ENCODE peak calls at places on chromosomes 2 and 18, in eight cellular contexts. One of them, this sample, is unnamed.

GRCh38 chr2:20576598-20577115 is 74.2 kb downstream of the HS1BP3 start:
- DNase-seq in activated CD8-positive, alpha-beta memory T cell treated with anti-CD3 and anti-CD28 coated beads for 24 hours: peak
- DNase-seq in activated naive CD4-positive, alpha-beta T cell treated with anti-CD3 and anti-CD28 coated beads, Interleukin-2, amount 10 ng/mL, durations not matched to agents 7 days and 5 days: peak
- DNase-seq in kidney epithelial cell: no peak
- DNase-seq in epithelial cell of esophagus: no peak
- DNase-seq in HepG2: no peak
- DNase-seq in HuH-7: no peak
- DNase-seq in HCT116: no peak
- DNase-seq in this sample: no peak

GRCh38 chr2:65026640-65027464 is 29.4 kb upstream of the CEP68 start:
- DNase-seq in activated CD8-positive, alpha-beta memory T cell treated with anti-CD3 and anti-CD28 coated beads for 24 hours: no peak
- DNase-seq in epithelial cell of esophagus: no peak
- DNase-seq in HuH-7: no peak
- DNase-seq in HepG2: no peak
- DNase-seq in HCT116: no peak
- DNase-seq in activated naive CD4-positive, alpha-beta T cell treated with anti-CD3 and anti-CD28 coated beads, Interleukin-2, amount 10 ng/mL, durations not matched to agents 7 days and 5 days: no peak
- DNase-seq in kidney epithelial cell: no peak
- DNase-seq in this sample: no peak

GRCh38 chr18:8982416-8983183 is 119.9 kb upstream of the NDUFV2 start:
- DNase-seq in HCT116: peak
- DNase-seq in HepG2: peak
- DNase-seq in activated CD8-positive, alpha-beta memory T cell treated with anti-CD3 and anti-CD28 coated beads for 24 hours: no peak
- DNase-seq in kidney epithelial cell: peak
- DNase-seq in HuH-7: peak
- DNase-seq in activated naive CD4-positive, alpha-beta T cell treated with anti-CD3 and anti-CD28 coated beads, Interleukin-2, amount 10 ng/mL, durations not matched to agents 7 days and 5 days: peak
- DNase-seq in epithelial cell of esophagus: peak
- DNase-seq in this sample: no peak

GRCh38 chr2:19859565-19859964 is 42.2 kb downstream of the TTC32 start:
- DNase-seq in HCT116: no peak
- DNase-seq in activated CD8-positive, alpha-beta memory T cell treated with anti-CD3 and anti-CD28 coated beads for 24 hours: no peak
- DNase-seq in kidney epithelial cell: no peak
- DNase-seq in HepG2: no peak
- DNase-seq in activated naive CD4-positive, alpha-beta T cell treated with anti-CD3 and anti-CD28 coated beads, Interleukin-2, amount 10 ng/mL, durations not matched to agents 7 days and 5 days: no peak
- DNase-seq in epithelial cell of esophagus: no peak
- DNase-seq in HuH-7: no peak
- DNase-seq in this sample: no peak

GRCh38 chr2:8310557-8311455 is 371.1 kb upstream of the ID2 start:
- DNase-seq in activated CD8-positive, alpha-beta memory T cell treated with anti-CD3 and anti-CD28 coated beads for 24 hours: peak
- DNase-seq in activated naive CD4-positive, alpha-beta T cell treated with anti-CD3 and anti-CD28 coated beads, Interleukin-2, amount 10 ng/mL, durations not matched to agents 7 days and 5 days: peak
- DNase-seq in kidney epithelial cell: no peak
- DNase-seq in HuH-7: no peak
- DNase-seq in epithelial cell of esophagus: no peak
- DNase-seq in HCT116: no peak
- DNase-seq in HepG2: no peak
- DNase-seq in this sample: no peak

GRCh38 chr2:28649481-28650260 is 102.0 kb upstream of the PPP1CB start:
- DNase-seq in epithelial cell of esophagus: peak
- DNase-seq in HCT116: peak
- DNase-seq in activated naive CD4-positive, alpha-beta T cell treated with anti-CD3 and anti-CD28 coated beads, Interleukin-2, amount 10 ng/mL, durations not matched to agents 7 days and 5 days: no peak
- DNase-seq in HepG2: peak
- DNase-seq in activated CD8-positive, alpha-beta memory T cell treated with anti-CD3 and anti-CD28 coated beads for 24 hours: peak
- DNase-seq in HuH-7: no peak
- DNase-seq in kidney epithelial cell: no peak
- DNase-seq in this sample: no peak

GRCh38 chr18:35502062-35502461 is 4.3 kb upstream of the INO80C start:
- DNase-seq in HepG2: no peak
- DNase-seq in kidney epithelial cell: no peak
- DNase-seq in HuH-7: no peak
- DNase-seq in activated CD8-positive, alpha-beta memory T cell treated with anti-CD3 and anti-CD28 coated beads for 24 hours: no peak
- DNase-seq in HCT116: no peak
- DNase-seq in epithelial cell of esophagus: peak
- DNase-seq in activated naive CD4-positive, alpha-beta T cell treated with anti-CD3 and anti-CD28 coated beads, Interleukin-2, amount 10 ng/mL, durations not matched to agents 7 days and 5 days: no peak
- DNase-seq in this sample: no peak

GRCh38 chr2:162967137-162967536 is 128.6 kb upstream of the KCNH7 start:
- DNase-seq in HepG2: no peak
- DNase-seq in HuH-7: no peak
- DNase-seq in epithelial cell of esophagus: peak
- DNase-seq in activated CD8-positive, alpha-beta memory T cell treated with anti-CD3 and anti-CD28 coated beads for 24 hours: no peak
- DNase-seq in HCT116: no peak
- DNase-seq in kidney epithelial cell: no peak
- DNase-seq in activated naive CD4-positive, alpha-beta T cell treated with anti-CD3 and anti-CD28 coated beads, Interleukin-2, amount 10 ng/mL, durations not matched to agents 7 days and 5 days: no peak
- DNase-seq in this sample: no peak

GRCh38 chr2:239531456-239532304 is 130.9 kb upstream of the HDAC4 start:
- DNase-seq in HCT116: no peak
- DNase-seq in activated CD8-positive, alpha-beta memory T cell treated with anti-CD3 and anti-CD28 coated beads for 24 hours: no peak
- DNase-seq in HepG2: no peak
- DNase-seq in activated naive CD4-positive, alpha-beta T cell treated with anti-CD3 and anti-CD28 coated beads, Interleukin-2, amount 10 ng/mL, durations not matched to agents 7 days and 5 days: no peak
- DNase-seq in kidney epithelial cell: no peak
- DNase-seq in HuH-7: no peak
- DNase-seq in epithelial cell of esophagus: no peak
- DNase-seq in this sample: no peak

GRCh38 chr2:105114551-105114950 is 76.7 kb downstream of the MRPS9 start:
- DNase-seq in activated naive CD4-positive, alpha-beta T cell treated with anti-CD3 and anti-CD28 coated beads, Interleukin-2, amount 10 ng/mL, durations not matched to agents 7 days and 5 days: no peak
- DNase-seq in HCT116: peak
- DNase-seq in HuH-7: peak
- DNase-seq in kidney epithelial cell: peak
- DNase-seq in epithelial cell of esophagus: peak
- DNase-seq in HepG2: peak
- DNase-seq in activated CD8-positive, alpha-beta memory T cell treated with anti-CD3 and anti-CD28 coated beads for 24 hours: no peak
- DNase-seq in this sample: no peak

GRCh38 chr18:48893559-48894265 is 57.1 kb downstream of the SMAD7 start:
- DNase-seq in HepG2: peak
- DNase-seq in kidney epithelial cell: no peak
- DNase-seq in HuH-7: no peak
- DNase-seq in HCT116: no peak
- DNase-seq in epithelial cell of esophagus: no peak
- DNase-seq in activated CD8-positive, alpha-beta memory T cell treated with anti-CD3 and anti-CD28 coated beads for 24 hours: no peak
- DNase-seq in activated naive CD4-positive, alpha-beta T cell treated with anti-CD3 and anti-CD28 coated beads, Interleukin-2, amount 10 ng/mL, durations not matched to agents 7 days and 5 days: no peak
- DNase-seq in this sample: no peak

GRCh38 chr2:233153146-233153798 is 93.1 kb downstream of the INPP5D start:
- DNase-seq in kidney epithelial cell: no peak
- DNase-seq in activated naive CD4-positive, alpha-beta T cell treated with anti-CD3 and anti-CD28 coated beads, Interleukin-2, amount 10 ng/mL, durations not matched to agents 7 days and 5 days: no peak
- DNase-seq in HuH-7: no peak
- DNase-seq in activated CD8-positive, alpha-beta memory T cell treated with anti-CD3 and anti-CD28 coated beads for 24 hours: no peak
- DNase-seq in HepG2: no peak
- DNase-seq in HCT116: no peak
- DNase-seq in epithelial cell of esophagus: no peak
- DNase-seq in this sample: no peak

GRCh38 chr2:184906709-184907108 is 308.4 kb downstream of the ZNF804A start:
- DNase-seq in activated CD8-positive, alpha-beta memory T cell treated with anti-CD3 and anti-CD28 coated beads for 24 hours: no peak
- DNase-seq in kidney epithelial cell: no peak
- DNase-seq in HCT116: no peak
- DNase-seq in epithelial cell of esophagus: no peak
- DNase-seq in HepG2: no peak
- DNase-seq in activated naive CD4-positive, alpha-beta T cell treated with anti-CD3 and anti-CD28 coated beads, Interleukin-2, amount 10 ng/mL, durations not matched to agents 7 days and 5 days: no peak
- DNase-seq in HuH-7: no peak
- DNase-seq in this sample: no peak

GRCh38 chr2:99572380-99572779 is 82.6 kb upstream of the REV1 start:
- DNase-seq in epithelial cell of esophagus: peak
- DNase-seq in activated CD8-positive, alpha-beta memory T cell treated with anti-CD3 and anti-CD28 coated beads for 24 hours: no peak
- DNase-seq in HCT116: no peak
- DNase-seq in HuH-7: no peak
- DNase-seq in HepG2: no peak
- DNase-seq in kidney epithelial cell: no peak
- DNase-seq in activated naive CD4-positive, alpha-beta T cell treated with anti-CD3 and anti-CD28 coated beads, Interleukin-2, amount 10 ng/mL, durations not matched to agents 7 days and 5 days: no peak
- DNase-seq in this sample: no peak

GRCh38 chr2:150060341-150060740 is 427.1 kb downstream of the RND3 start:
- DNase-seq in HepG2: no peak
- DNase-seq in HCT116: no peak
- DNase-seq in HuH-7: no peak
- DNase-seq in activated naive CD4-positive, alpha-beta T cell treated with anti-CD3 and anti-CD28 coated beads, Interleukin-2, amount 10 ng/mL, durations not matched to agents 7 days and 5 days: no peak
- DNase-seq in epithelial cell of esophagus: no peak
- DNase-seq in kidney epithelial cell: no peak
- DNase-seq in activated CD8-positive, alpha-beta memory T cell treated with anti-CD3 and anti-CD28 coated beads for 24 hours: no peak
- DNase-seq in this sample: no peak

GRCh38 chr2:172768406-172768805 is 32.8 kb downstream of the RAPGEF4 start:
- DNase-seq in activated CD8-positive, alpha-beta memory T cell treated with anti-CD3 and anti-CD28 coated beads for 24 hours: no peak
- DNase-seq in HuH-7: no peak
- DNase-seq in HepG2: no peak
- DNase-seq in epithelial cell of esophagus: no peak
- DNase-seq in HCT116: no peak
- DNase-seq in activated naive CD4-positive, alpha-beta T cell treated with anti-CD3 and anti-CD28 coated beads, Interleukin-2, amount 10 ng/mL, durations not matched to agents 7 days and 5 days: no peak
- DNase-seq in kidney epithelial cell: no peak
- DNase-seq in this sample: no peak

GRCh38 chr18:23935804-23936203 is 78.8 kb upstream of the TTC39C start:
- DNase-seq in activated naive CD4-positive, alpha-beta T cell treated with anti-CD3 and anti-CD28 coated beads, Interleukin-2, amount 10 ng/mL, durations not matched to agents 7 days and 5 days: peak
- DNase-seq in activated CD8-positive, alpha-beta memory T cell treated with anti-CD3 and anti-CD28 coated beads for 24 hours: no peak
- DNase-seq in HuH-7: no peak
- DNase-seq in kidney epithelial cell: no peak
- DNase-seq in HepG2: no peak
- DNase-seq in epithelial cell of esophagus: no peak
- DNase-seq in HCT116: no peak
- DNase-seq in this sample: no peak

GRCh38 chr2:2876350-2877042 is 501.1 kb downstream of the EIPR1 start:
- DNase-seq in activated naive CD4-positive, alpha-beta T cell treated with anti-CD3 and anti-CD28 coated beads, Interleukin-2, amount 10 ng/mL, durations not matched to agents 7 days and 5 days: no peak
- DNase-seq in HepG2: no peak
- DNase-seq in epithelial cell of esophagus: no peak
- DNase-seq in HuH-7: no peak
- DNase-seq in kidney epithelial cell: no peak
- DNase-seq in activated CD8-positive, alpha-beta memory T cell treated with anti-CD3 and anti-CD28 coated beads for 24 hours: peak
- DNase-seq in HCT116: no peak
- DNase-seq in this sample: no peak

GRCh38 chr18:78772369-78773302 is 207.0 kb upstream of the SALL3 start:
- DNase-seq in activated CD8-positive, alpha-beta memory T cell treated with anti-CD3 and anti-CD28 coated beads for 24 hours: peak
- DNase-seq in HepG2: no peak
- DNase-seq in kidney epithelial cell: no peak
- DNase-seq in HCT116: no peak
- DNase-seq in activated naive CD4-positive, alpha-beta T cell treated with anti-CD3 and anti-CD28 coated beads, Interleukin-2, amount 10 ng/mL, durations not matched to agents 7 days and 5 days: no peak
- DNase-seq in epithelial cell of esophagus: no peak
- DNase-seq in HuH-7: no peak
- DNase-seq in this sample: no peak

GRCh38 chr2:172438064-172438421 is 10.7 kb downstream of the ITGA6 start:
- DNase-seq in activated CD8-positive, alpha-beta memory T cell treated with anti-CD3 and anti-CD28 coated beads for 24 hours: no peak
- DNase-seq in HepG2: no peak
- DNase-seq in HuH-7: no peak
- DNase-seq in kidney epithelial cell: no peak
- DNase-seq in epithelial cell of esophagus: peak
- DNase-seq in activated naive CD4-positive, alpha-beta T cell treated with anti-CD3 and anti-CD28 coated beads, Interleukin-2, amount 10 ng/mL, durations not matched to agents 7 days and 5 days: peak
- DNase-seq in HCT116: no peak
- DNase-seq in this sample: no peak

GRCh38 chr2:202158796-202159195 is 79.6 kb downstream of the SUMO1 start:
- DNase-seq in activated CD8-positive, alpha-beta memory T cell treated with anti-CD3 and anti-CD28 coated beads for 24 hours: no peak
- DNase-seq in epithelial cell of esophagus: peak
- DNase-seq in kidney epithelial cell: no peak
- DNase-seq in HCT116: no peak
- DNase-seq in HepG2: no peak
- DNase-seq in HuH-7: no peak
- DNase-seq in activated naive CD4-positive, alpha-beta T cell treated with anti-CD3 and anti-CD28 coated beads, Interleukin-2, amount 10 ng/mL, durations not matched to agents 7 days and 5 days: no peak
- DNase-seq in this sample: no peak

GRCh38 chr18:23155537-23155936 is 20.3 kb downstream of the CABLES1 start:
- DNase-seq in HepG2: no peak
- DNase-seq in kidney epithelial cell: no peak
- DNase-seq in HCT116: no peak
- DNase-seq in HuH-7: no peak
- DNase-seq in epithelial cell of esophagus: peak
- DNase-seq in activated CD8-positive, alpha-beta memory T cell treated with anti-CD3 and anti-CD28 coated beads for 24 hours: no peak
- DNase-seq in activated naive CD4-positive, alpha-beta T cell treated with anti-CD3 and anti-CD28 coated beads, Interleukin-2, amount 10 ng/mL, durations not matched to agents 7 days and 5 days: no peak
- DNase-seq in this sample: no peak

GRCh38 chr2:37809525-37809924 is 115.6 kb upstream of the RMDN2 start:
- DNase-seq in kidney epithelial cell: no peak
- DNase-seq in HepG2: no peak
- DNase-seq in HuH-7: no peak
- DNase-seq in epithelial cell of esophagus: peak
- DNase-seq in activated naive CD4-positive, alpha-beta T cell treated with anti-CD3 and anti-CD28 coated beads, Interleukin-2, amount 10 ng/mL, durations not matched to agents 7 days and 5 days: no peak
- DNase-seq in activated CD8-positive, alpha-beta memory T cell treated with anti-CD3 and anti-CD28 coated beads for 24 hours: no peak
- DNase-seq in HCT116: peak
- DNase-seq in this sample: no peak

GRCh38 chr18:47953471-47953931 is 23.0 kb upstream of the SMAD2 start:
- DNase-seq in activated CD8-positive, alpha-beta memory T cell treated with anti-CD3 and anti-CD28 coated beads for 24 hours: peak
- DNase-seq in HepG2: no peak
- DNase-seq in HCT116: no peak
- DNase-seq in kidney epithelial cell: peak
- DNase-seq in epithelial cell of esophagus: peak
- DNase-seq in HuH-7: no peak
- DNase-seq in activated naive CD4-positive, alpha-beta T cell treated with anti-CD3 and anti-CD28 coated beads, Interleukin-2, amount 10 ng/mL, durations not matched to agents 7 days and 5 days: peak
- DNase-seq in this sample: peak

GRCh38 chr2:12048551-12048950 is 302.1 kb downstream of the LPIN1 start:
- DNase-seq in HuH-7: peak
- DNase-seq in activated CD8-positive, alpha-beta memory T cell treated with anti-CD3 and anti-CD28 coated beads for 24 hours: no peak
- DNase-seq in HepG2: no peak
- DNase-seq in HCT116: no peak
- DNase-seq in epithelial cell of esophagus: no peak
- DNase-seq in kidney epithelial cell: no peak
- DNase-seq in activated naive CD4-positive, alpha-beta T cell treated with anti-CD3 and anti-CD28 coated beads, Interleukin-2, amount 10 ng/mL, durations not matched to agents 7 days and 5 days: no peak
- DNase-seq in this sample: no peak

GRCh38 chr2:226725096-226725495 is 74.5 kb downstream of the IRS1 start:
- DNase-seq in kidney epithelial cell: no peak
- DNase-seq in HCT116: no peak
- DNase-seq in HepG2: no peak
- DNase-seq in activated CD8-positive, alpha-beta memory T cell treated with anti-CD3 and anti-CD28 coated beads for 24 hours: no peak
- DNase-seq in epithelial cell of esophagus: no peak
- DNase-seq in HuH-7: no peak
- DNase-seq in activated naive CD4-positive, alpha-beta T cell treated with anti-CD3 and anti-CD28 coated beads, Interleukin-2, amount 10 ng/mL, durations not matched to agents 7 days and 5 days: no peak
- DNase-seq in this sample: no peak

GRCh38 chr2:232951891-232952290 is 61.2 kb downstream of the NGEF start:
- DNase-seq in activated naive CD4-positive, alpha-beta T cell treated with anti-CD3 and anti-CD28 coated beads, Interleukin-2, amount 10 ng/mL, durations not matched to agents 7 days and 5 days: no peak
- DNase-seq in activated CD8-positive, alpha-beta memory T cell treated with anti-CD3 and anti-CD28 coated beads for 24 hours: no peak
- DNase-seq in epithelial cell of esophagus: peak
- DNase-seq in HepG2: no peak
- DNase-seq in HCT116: no peak
- DNase-seq in HuH-7: no peak
- DNase-seq in kidney epithelial cell: no peak
- DNase-seq in this sample: no peak

GRCh38 chr18:36769172-36769571 is 59.6 kb downstream of the TPGS2 start:
- DNase-seq in epithelial cell of esophagus: peak
- DNase-seq in HCT116: no peak
- DNase-seq in kidney epithelial cell: no peak
- DNase-seq in activated CD8-positive, alpha-beta memory T cell treated with anti-CD3 and anti-CD28 coated beads for 24 hours: no peak
- DNase-seq in HepG2: no peak
- DNase-seq in HuH-7: no peak
- DNase-seq in activated naive CD4-positive, alpha-beta T cell treated with anti-CD3 and anti-CD28 coated beads, Interleukin-2, amount 10 ng/mL, durations not matched to agents 7 days and 5 days: no peak
- DNase-seq in this sample: no peak

GRCh38 chr2:175976758-175977157 is 25.3 kb downstream of the LNPK start:
- DNase-seq in HCT116: no peak
- DNase-seq in activated CD8-positive, alpha-beta memory T cell treated with anti-CD3 and anti-CD28 coated beads for 24 hours: no peak
- DNase-seq in activated naive CD4-positive, alpha-beta T cell treated with anti-CD3 and anti-CD28 coated beads, Interleukin-2, amount 10 ng/mL, durations not matched to agents 7 days and 5 days: no peak
- DNase-seq in epithelial cell of esophagus: peak
- DNase-seq in HepG2: peak
- DNase-seq in kidney epithelial cell: peak
- DNase-seq in HuH-7: no peak
- DNase-seq in this sample: no peak

This sample was measured in esophagus squamous epithelium.